ENCODE peak calls at places on chromosomes 13 and 19, in five cellular contexts. C is GM12878, W is K562, Q is HepG2, V is H1. S is an unnamed sample.

GRCh38 chr19:47049307-47049700 is 880 bp upstream of the TMEM160 start:
- DNase-seq in Q (no peak), C (no peak), V (no peak), W (no peak), S (no peak)

GRCh38 chr13:73717632-73718031 is 416.6 kb downstream of the KLF12 start:
- DNase-seq in Q (no peak), V (no peak), W (no peak), C (no peak), S (no peak)

GRCh38 chr19:5339470-5339949 is 1.1 kb downstream of the PTPRS start:
- DNase-seq in C (no peak), V (no peak), Q (no peak), W (no peak), S (no peak)

GRCh38 chr13:25149670-25150069 is 22.4 kb downstream of the AMER2 start:
- DNase-seq in C (no peak), Q (no peak), V (no peak), W (no peak), S (no peak)

GRCh38 chr19:34310494-34310981 is 54.5 kb upstream of the GPI start:
- DNase-seq in V (no peak), Q (no peak), W (no peak), C (no peak), S (no peak)

GRCh38 chr13:113637262-113638160 is 20.5 kb downstream of the ATP4B start:
- DNase-seq in W (no peak), V (no peak), Q (no peak), C (no peak), S (no peak)

GRCh38 chr13:113113846-113114271 is 8.3 kb downstream of the F7 start:
- DNase-seq in W (no peak), V (peak), C (no peak), Q (no peak), S (no peak)

GRCh38 chr13:40115456-40115855 is 460.0 kb downstream of the COG6 start:
- DNase-seq in Q (no peak), C (no peak), V (no peak), W (no peak), S (no peak)

GRCh38 chr13:33937373-33938087 is 119.6 kb downstream of the RFC3 start:
- DNase-seq in Q (peak), W (no peak), C (no peak), V (no peak), S (peak)

GRCh38 chr19:35822579-35822978 is 9.9 kb upstream of the PRODH2 start:
- DNase-seq in W (peak), Q (no peak), C (no peak), V (no peak), S (no peak)

GRCh38 chr13:66358564-66358963 is 871.6 kb downstream of the PCDH9 start:
- DNase-seq in C (no peak), Q (no peak), W (no peak), V (no peak), S (no peak)

GRCh38 chr13:100542546-100543156 is 45.9 kb downstream of the GGACT start:
- DNase-seq in C (peak), Q (peak), V (peak), W (peak), S (no peak)

GRCh38 chr13:111474136-111475002 is 153.9 kb downstream of the TEX29 start:
- DNase-seq in V (peak), C (no peak), W (peak), Q (peak), S (peak)

GRCh38 chr13:112962911-112963625 is 5.9 kb upstream of the MCF2L start:
- DNase-seq in W (no peak), V (no peak), C (no peak), Q (no peak), S (no peak)

GRCh38 chr19:583198-583967 is 6.3 kb upstream of the HCN2 start:
- DNase-seq in V (no peak), C (no peak), Q (no peak), W (no peak), S (no peak)

GRCh38 chr13:106212436-106213010 is 322.9 kb downstream of the EFNB2 start:
- DNase-seq in C (no peak), Q (no peak), V (no peak), W (no peak), S (no peak)

GRCh38 chr13:63184693-63185092 is 1769.0 kb upstream of the PCDH20 start:
- DNase-seq in C (no peak), Q (peak), V (peak), W (no peak), S (peak)

GRCh38 chr19:13804830-13805683 is 9.8 kb downstream of the ZSWIM4 start:
- DNase-seq in C (no peak), Q (peak), W (peak), V (peak), S (no peak)

GRCh38 chr19:17090501-17091074 is 15.0 kb downstream of the MYO9B start:
- DNase-seq in Q (no peak), V (no peak), W (no peak), C (no peak), S (no peak)

GRCh38 chr13:46830405-46831005 is 33.5 kb upstream of the ESD start:
- DNase-seq in C (no peak), W (no peak), Q (no peak), V (no peak), S (no peak)

GRCh38 chr19:45468159-45468651 is 409 bp downstream of the FOSB start:
- DNase-seq in C (no peak), Q (no peak), W (peak), V (peak), S (no peak)

GRCh38 chr13:51865838-51866237 is 4.1 kb downstream of the CCDC70 start:
- DNase-seq in C (no peak), W (peak), V (peak), Q (no peak), S (no peak)

GRCh38 chr13:102825921-102826706 is 19.7 kb upstream of the ERCC5 start:
- DNase-seq in Q (no peak), C (no peak), V (no peak), W (no peak), S (no peak)

GRCh38 chr19:1473056-1473400 is 6.0 kb downstream of the C19orf25 start:
- DNase-seq in C (no peak), W (no peak), V (no peak), Q (no peak), S (no peak)

GRCh38 chr13:64347662-64348061 is 2882.5 kb downstream of the PCDH9 start:
- DNase-seq in C (no peak), W (no peak), Q (no peak), V (no peak), S (no peak)

GRCh38 chr13:46145950-46146349 is 36.0 kb downstream of the LCP1 start:
- DNase-seq in Q (no peak), W (no peak), C (no peak), V (no peak), S (no peak)

GRCh38 chr19:756232-756631 is 5.3 kb downstream of the MISP start:
- DNase-seq in C (no peak), Q (peak), W (peak), V (no peak), S (peak)

GRCh38 chr13:52447815-52448552 is 2.5 kb downstream of the VPS36 start:
- DNase-seq in W (peak), Q (no peak), V (no peak), C (no peak), S (no peak)

GRCh38 chr19:410243-410781 is 1.4 kb upstream of the C2CD4C start:
- DNase-seq in V (peak), W (no peak), Q (no peak), C (no peak), S (no peak)

GRCh38 chr19:42123765-42124164 is 8.5 kb downstream of the POU2F2 start:
- DNase-seq in Q (no peak), W (no peak), C (no peak), V (no peak), S (no peak)

GRCh38 chr19:42120276-42121010 is 11.8 kb downstream of the POU2F2 start:
- DNase-seq in Q (no peak), V (no peak), C (no peak), W (no peak), S (no peak)

GRCh38 chr19:42121036-42121621 is 11.1 kb downstream of the POU2F2 start:
- DNase-seq in Q (no peak), C (no peak), V (no peak), W (no peak), S (no peak)

GRCh38 chr19:42122691-42123607 is 9.3 kb downstream of the POU2F2 start:
- DNase-seq in V (no peak), Q (no peak), C (peak), W (no peak), S (no peak)

GRCh38 chr19:42121666-42122069 is 10.6 kb downstream of the POU2F2 start:
- DNase-seq in W (no peak), V (no peak), Q (no peak), C (peak), S (no peak)
- TF ChIP-seq ATF3 in W (no peak), V (no peak), Q (no peak), C (no peak), S (no peak)

GRCh38 chr13:48797127-48797526 is 143.4 kb downstream of the CYSLTR2 start:
- DNase-seq in V (no peak), W (no peak), Q (no peak), C (no peak), S (no peak)

GRCh38 chr13:48797761-48798160 is 144.0 kb downstream of the CYSLTR2 start:
- DNase-seq in Q (no peak), V (no peak), C (no peak), W (no peak), S (no peak)

GRCh38 chr13:48801255-48801654 is 147.5 kb downstream of the CYSLTR2 start:
- DNase-seq in C (no peak), W (no peak), Q (no peak), V (no peak), S (no peak)

DNA sequence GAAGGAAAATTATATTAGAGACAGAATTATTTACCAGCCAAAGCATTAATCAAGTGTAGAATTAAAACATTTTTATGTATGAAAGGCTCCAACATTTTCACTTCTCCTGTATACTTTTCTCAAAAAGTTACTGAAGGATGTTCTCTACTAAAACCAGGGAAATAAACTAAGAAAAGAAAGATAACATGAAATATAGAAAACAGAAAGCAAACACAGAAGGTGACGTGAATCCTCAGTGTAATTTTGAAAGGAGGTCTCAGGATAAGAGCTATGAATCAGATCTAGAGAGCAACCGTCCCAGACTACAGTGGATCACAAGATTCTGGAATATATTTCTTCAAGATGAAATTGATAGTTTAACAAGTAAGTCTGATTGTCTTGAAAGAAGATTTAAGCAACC is 144.5 kb downstream of the CYSLTR2 start:
- DNase-seq in C (no peak), V (no peak), W (no peak), Q (no peak), S (no peak)
- TF ChIP-seq SIN3A in C (no peak), V (no peak), W (no peak), Q (no peak), S (no peak)

GRCh38 chr19:48899781-48900476 is at the start of gene NUCB1:
- DNase-seq in V (peak), W (peak), C (peak), Q (peak), S (peak)

GRCh38 chr19:48890551-48890950 is 8.0 kb downstream of the TULP2 start:
- DNase-seq in V (no peak), C (no peak), W (peak), Q (no peak), S (no peak)

GRCh38 chr19:48897181-48897580 is 1.4 kb downstream of the TULP2 start:
- DNase-seq in W (no peak), Q (no peak), C (no peak), V (no peak), S (no peak)

GRCh38 chr19:48896191-48896720 is 2.3 kb downstream of the TULP2 start:
- DNase-seq in Q (no peak), V (peak), W (peak), C (no peak), S (no peak)

DNA sequence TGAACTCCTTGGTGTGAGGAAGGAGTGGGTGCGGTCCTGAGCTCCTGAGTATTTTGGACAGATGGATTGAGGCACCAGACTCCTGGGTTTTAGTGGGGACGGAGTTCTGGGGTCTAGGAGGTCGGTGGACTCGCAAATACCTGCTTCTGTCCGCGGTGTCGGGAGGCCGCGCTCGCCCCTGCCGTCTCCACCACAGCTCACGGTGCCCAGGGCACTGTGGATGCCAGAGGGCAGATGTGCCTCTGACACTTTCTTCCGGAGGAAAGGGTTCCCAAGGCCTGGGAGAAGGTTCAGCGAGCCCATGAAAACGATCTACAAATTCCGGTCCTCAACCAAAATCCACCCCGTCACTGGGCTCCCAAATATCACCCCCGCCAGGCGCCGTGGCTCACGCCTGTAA is 3.3 kb downstream of the TULP2 start:
- DNase-seq in C (no peak), V (no peak), W (no peak), Q (no peak), S (no peak)
- TF ChIP-seq EZH2 in C (no peak), V (no peak), W (no peak), Q (no peak), S (no peak)

GRCh38 chr19:49534632-49535385 is 7.0 kb downstream of the RCN3 start:
- DNase-seq in Q (no peak), V (no peak), W (no peak), C (no peak), S (no peak)

GRCh38 chr19:49538643-49539042 is 10.8 kb downstream of the RCN3 start:
- DNase-seq in V (no peak), Q (no peak), C (no peak), W (no peak), S (no peak)

GRCh38 chr19:49536921-49537462 is 9.2 kb downstream of the RCN3 start:
- DNase-seq in V (no peak), Q (no peak), W (no peak), C (no peak), S (no peak)

GRCh38 chr19:49530708-49531107 is 2.9 kb downstream of the RCN3 start:
- DNase-seq in C (no peak), V (no peak), Q (no peak), W (no peak), S (no peak)

GRCh38 chr19:49533551-49534488 is 6.0 kb downstream of the RCN3 start:
- DNase-seq in V (peak), W (peak), C (peak), Q (no peak), S (no peak)
- TF ChIP-seq ATF3 in V (no peak), W (no peak), C (no peak), Q (no peak), S (no peak)

DNA sequence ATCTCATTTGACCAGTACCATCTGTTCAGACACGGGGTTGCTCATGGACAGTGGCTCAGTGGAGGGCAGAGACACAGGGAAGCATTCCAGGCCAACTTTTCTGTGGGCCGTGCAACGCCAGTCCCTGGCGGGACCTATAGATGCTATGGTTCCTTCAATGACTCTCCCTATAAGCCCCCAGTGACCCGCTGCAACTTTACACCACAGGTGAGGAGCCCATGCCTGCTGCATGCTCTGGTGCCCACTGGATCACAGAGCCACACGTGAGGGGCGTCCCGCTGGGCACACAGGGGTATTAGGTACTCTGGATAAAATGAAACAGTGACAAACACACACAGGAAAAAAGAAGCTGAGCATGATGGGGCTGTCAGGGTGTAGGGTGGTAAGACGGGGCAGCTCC is 34.3 kb downstream of the LAIR2 start:
- DNase-seq in V (no peak), C (no peak), W (no peak), Q (no peak), S (no peak)
- TF ChIP-seq SIN3A in V (no peak), C (no peak), W (no peak), Q (no peak), S (no peak)

GRCh38 chr19:8209111-8209964 is at the start of gene CERS4:
- DNase-seq in W (peak), Q (peak), V (peak), C (no peak), S (no peak)
- TF ChIP-seq EZH2 in W (no peak), Q (no peak), V (no peak), C (no peak), S (no peak)

DNA sequence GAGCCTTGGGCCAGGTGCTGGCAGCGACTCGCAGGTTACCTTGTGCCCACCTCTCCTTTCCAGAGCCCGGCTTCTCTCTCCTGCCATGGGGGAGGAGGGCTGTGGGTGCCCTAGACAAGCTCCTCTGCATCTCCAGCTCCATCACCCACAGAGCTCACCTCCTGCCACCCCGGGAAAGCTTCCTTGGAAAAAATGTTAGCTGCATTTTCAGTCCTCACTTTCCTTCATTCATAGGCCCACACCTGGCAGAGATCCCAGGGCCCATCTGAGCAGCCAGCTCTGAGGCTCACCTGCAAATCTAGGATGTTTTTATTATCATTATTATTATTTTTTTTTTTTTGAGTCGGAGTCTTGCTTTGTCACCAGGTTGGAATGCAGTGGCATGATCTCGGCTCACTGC is 36.8 kb downstream of the ZFR2 start:
- DNase-seq in V (no peak), W (no peak), Q (no peak), C (no peak), S (no peak)
- TF ChIP-seq ATF3 in V (no peak), W (no peak), Q (no peak), C (no peak), S (no peak)

S was measured in HCT116.